ENCODE peak calls at places on chromosomes 6 and 20, in six cellular contexts. O is HL-60, N is left ventricle myocardium inferior, E is fibroblast of lung, Z is hepatocyte, C is A549. B is an unnamed sample.

GRCh38 chr6:123641497-123641896 is 4.7 kb upstream of the TRDN start:
- DNase-seq in Z (no peak), N (no peak), E (no peak), C (no peak), O (no peak), B (no peak)

GRCh38 chr20:57714409-57715267 is 4.8 kb upstream of the PMEPA1 start:
- DNase-seq in O (no peak), C (peak; percentile 70), N (no peak), E (peak; percentile 82), Z (no peak), B (no peak)

GRCh38 chr6:117601811-117602150 is 530 bp downstream of the GOPC start:
- DNase-seq in C (no peak), Z (no peak), E (no peak), O (no peak), N (peak; percentile 18), B (no peak)

GRCh38 chr6:120826253-120826652 is 508.0 kb downstream of the TBC1D32 start:
- DNase-seq in Z (peak; percentile 65), O (no peak), E (no peak), C (peak; percentile 23), N (no peak), B (no peak)

GRCh38 chr6:53483423-53484353 is 61.2 kb downstream of the GCLC start:
- DNase-seq in C (no peak), N (peak; percentile 70), Z (no peak), E (peak; percentile 17), O (no peak), B (no peak)

GRCh38 chr6:7086488-7086887 is 21.3 kb upstream of the RREB1 start:
- DNase-seq in C (no peak), E (peak; percentile 29), N (peak; percentile 30), O (peak; percentile 43), Z (no peak), B (no peak)

GRCh38 chr6:11083491-11083890 is 10.1 kb upstream of the SMIM13 start:
- DNase-seq in C (no peak), O (no peak), Z (no peak), N (no peak), E (peak; percentile 56), B (no peak)

GRCh38 chr6:6943411-6943810 is 164.3 kb upstream of the RREB1 start:
- DNase-seq in C (no peak), Z (no peak), O (no peak), N (no peak), E (no peak), B (no peak)

GRCh38 chr20:47956261-47956995 is 171.1 kb upstream of the SULF2 start:
- DNase-seq in N (peak; percentile 36), O (no peak), Z (no peak), C (no peak), E (peak; percentile 68), B (no peak)

GRCh38 chr20:10090588-10091166 is 55.9 kb downstream of the ANKEF1 start:
- DNase-seq in N (no peak), Z (peak; percentile 75), O (no peak), E (peak; percentile 51), C (peak; percentile 76), B (no peak)

GRCh38 chr6:19013011-19013410 is 625.9 kb downstream of the RNF144B start:
- DNase-seq in C (no peak), O (no peak), N (no peak), E (peak; percentile 63), Z (no peak), B (no peak)

GRCh38 chr6:154316131-154316530 is 40.5 kb downstream of the IPCEF1 start:
- DNase-seq in O (no peak), C (no peak), N (no peak), E (no peak), Z (no peak), B (no peak)

GRCh38 chr6:43196337-43196736 is 14.3 kb downstream of the CUL9 start:
- DNase-seq in C (no peak), E (no peak), N (no peak), O (no peak), Z (no peak), B (no peak)

GRCh38 chr6:113308266-113308665 is 548.9 kb upstream of the MARCKS start:
- DNase-seq in E (no peak), N (no peak), O (no peak), C (no peak), Z (no peak), B (no peak)

GRCh38 chr20:31712564-31713311 is 9.9 kb downstream of the BCL2L1 start:
- DNase-seq in O (no peak), Z (peak; percentile 75), N (peak; percentile 87), C (peak; percentile 95), E (peak; percentile 96), B (no peak)

GRCh38 chr6:11798096-11798495 is 19.5 kb upstream of the ADTRP start:
- DNase-seq in E (no peak), C (no peak), O (no peak), N (no peak), Z (no peak), B (no peak)

GRCh38 chr6:106411643-106412200 is 51.2 kb downstream of the CRYBG1 start:
- DNase-seq in N (no peak), E (no peak), Z (peak; percentile 26), C (peak; percentile 2), O (no peak), B (no peak)

GRCh38 chr6:14499804-14500203 is 382.2 kb downstream of the CD83 start:
- DNase-seq in E (peak; percentile 91), C (peak; percentile 63), Z (peak; percentile 57), O (no peak), N (no peak), B (no peak)
- TF ChIP-seq CTCF in E (no peak), C (no peak), Z (no peak), O (no peak), N (no peak), B (no peak)

GRCh38 chr6:15327271-15327670 is 81.4 kb downstream of the JARID2 start:
- DNase-seq in E (peak; percentile 15), C (peak; percentile 42), O (no peak), Z (no peak), N (no peak), B (no peak)
- TF ChIP-seq CTCF in E (no peak), C (peak; percentile 11), O (no peak), Z (peak; percentile 10), N (peak; percentile 17), B (peak; percentile 32)

GRCh38 chr6:127182501-127182900 is 64.0 kb downstream of the RSPO3 start:
- DNase-seq in O (no peak), N (no peak), C (no peak), E (peak; percentile 74), Z (no peak), B (no peak)

GRCh38 chr6:127188752-127189151 is 70.3 kb downstream of the RSPO3 start:
- DNase-seq in N (no peak), O (peak; percentile 28), C (no peak), Z (no peak), E (no peak), B (no peak)

GRCh38 chr6:127185410-127185809 is 66.9 kb downstream of the RSPO3 start:
- DNase-seq in C (no peak), Z (no peak), N (no peak), E (no peak), O (no peak), B (no peak)

GRCh38 chr6:127190552-127190951 is 72.1 kb downstream of the RSPO3 start:
- DNase-seq in N (no peak), C (peak; percentile 59), O (no peak), E (peak; percentile 40), Z (peak; percentile 46), B (no peak)

DNA sequence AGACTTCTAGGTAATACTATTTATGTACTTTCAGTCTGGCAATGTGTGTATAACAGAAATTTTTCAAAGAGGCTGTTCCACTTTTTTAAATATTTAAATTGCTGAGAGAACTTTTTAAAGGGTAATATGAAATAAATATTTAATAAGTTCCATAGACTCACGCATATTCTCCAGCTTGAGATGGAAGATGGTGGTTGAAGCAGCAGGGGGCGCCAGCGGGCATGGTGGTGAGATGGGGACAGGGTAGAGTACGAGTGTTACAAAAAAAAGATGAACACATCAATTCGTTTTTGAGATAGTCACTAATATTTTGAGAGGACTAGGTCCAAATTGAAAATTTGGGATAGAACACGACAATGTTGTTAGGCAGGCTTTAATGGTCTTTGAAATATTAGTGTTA is 68.4 kb downstream of the RSPO3 start:
- DNase-seq in E (no peak), C (peak; percentile 31), N (peak; percentile 78), Z (peak; percentile 24), O (peak; percentile 43), B (peak; percentile 16)
- TF ChIP-seq CTCF in E (peak; percentile 24), C (peak; percentile 43), N (peak; percentile 65), Z (peak; percentile 42), O (peak; percentile 57), B (peak; percentile 21)

DNA sequence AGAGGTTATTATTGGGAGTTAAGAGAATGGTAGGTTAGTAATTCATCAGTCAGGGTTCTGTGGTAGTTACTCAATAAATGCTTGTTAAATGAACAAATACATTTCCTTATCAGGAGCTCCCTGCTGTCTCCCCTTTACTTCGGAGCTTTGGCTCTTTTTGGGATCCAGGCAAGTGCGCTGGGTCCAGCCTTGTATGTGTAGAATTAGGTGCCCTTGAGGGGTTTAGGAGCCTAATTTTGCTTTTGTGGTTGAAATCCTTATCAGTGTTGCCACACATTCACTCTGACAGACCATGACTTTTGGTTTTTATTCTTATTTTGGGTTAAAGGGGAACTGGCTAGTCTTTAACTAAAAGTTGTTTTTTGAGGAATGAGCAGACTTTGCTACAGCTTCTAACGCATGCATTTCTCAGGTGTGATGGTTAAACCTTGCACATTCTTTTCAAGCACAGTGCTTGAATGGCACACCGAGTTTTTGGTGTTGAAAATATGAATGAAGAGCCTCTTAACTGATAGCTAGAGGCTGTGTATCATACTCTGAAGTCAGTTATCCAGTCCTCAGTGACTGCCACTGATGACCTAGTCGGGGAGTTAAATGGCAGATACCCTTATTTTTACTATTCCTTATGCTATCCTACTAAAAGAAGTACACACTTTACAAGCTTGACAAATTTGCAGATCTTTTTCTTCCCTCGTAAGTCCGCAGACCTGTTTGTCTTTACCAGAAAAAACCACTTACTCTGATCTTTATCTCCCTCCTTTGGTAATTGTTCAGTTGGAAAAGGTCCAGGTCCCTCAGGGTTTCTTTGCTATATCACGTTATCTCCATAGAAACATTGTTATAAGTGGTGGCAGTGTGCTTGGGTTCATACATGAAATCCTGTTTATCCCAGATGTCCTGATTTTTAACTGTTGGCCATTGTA is 50.7 kb upstream of the PLCG1 start:
- DNase-seq in C (no peak), E (no peak), N (no peak), O (no peak), Z (peak; percentile 32), B (no peak)
- TF ChIP-seq CTCF in C (no peak), E (no peak), N (no peak), O (no peak), Z (no peak), B (no peak)

DNA sequence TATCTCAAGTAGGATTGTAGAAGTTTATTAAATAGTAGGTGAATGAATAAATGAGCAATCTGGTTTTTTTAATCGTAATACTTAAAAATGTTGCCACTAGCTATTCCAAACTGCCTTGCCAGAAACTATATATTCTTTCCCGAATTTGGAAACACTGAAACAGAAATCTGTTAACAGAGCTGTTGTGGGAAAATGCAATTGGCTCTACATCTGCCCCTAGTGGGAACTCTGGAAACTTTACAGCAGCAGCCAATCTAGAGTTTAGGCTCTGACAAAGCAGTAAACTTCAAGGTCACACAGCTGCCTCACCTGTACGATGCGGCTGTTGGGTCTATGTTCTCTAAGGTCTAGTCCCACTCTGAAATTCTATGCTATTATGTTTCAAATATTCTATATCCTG is 41.7 kb downstream of the SYNE1 start:
- DNase-seq in C (peak; percentile 10), E (no peak), Z (peak; percentile 21), O (no peak), N (no peak), B (no peak)
- TF ChIP-seq CTCF in C (no peak), E (peak; percentile 56), Z (peak; percentile 37), O (peak; percentile 31), N (peak; percentile 46), B (no peak)

GRCh38 chr6:24478903-24479302 is 10.5 kb downstream of the GPLD1 start:
- DNase-seq in O (no peak), N (no peak), E (no peak), C (no peak), Z (no peak), B (no peak)
- TF ChIP-seq CTCF in O (no peak), N (no peak), E (no peak), C (no peak), Z (no peak), B (no peak)

B was measured in natural killer cell.